ENCODE peak calls at places on chromosomes 12 and 14, in nine cellular contexts. F is activated T-helper 9 cell treated with anti-CD3 and anti-CD28 coated beads, Interleukin-2, amount 50 U/mL, for 16 hours; B is AG04450; X is fibroblast of lung; V is NCI-H2171; Q is NT2/D1; E is LHCN-M2; R is astrocyte of the spinal cord; A is NCI-H1105. C is an unnamed sample.

GRCh38 chr14:97224016-97224415 is 426.8 kb downstream of the VRK1 start:
- DNase-seq in R (no peak), B (no peak), V (no peak), E (no peak), F (no peak), Q (no peak), X (no peak), A (no peak), C (no peak)

GRCh38 chr12:81863406-81863805 is 104.3 kb upstream of the PPFIA2 start:
- DNase-seq in V (no peak), Q (peak; percentile 9), A (no peak), B (no peak), X (no peak), E (no peak), F (no peak), R (peak; percentile 63), C (no peak)

GRCh38 chr14:33587761-33588160 is 363.1 kb downstream of the EGLN3 start:
- DNase-seq in R (no peak), A (no peak), F (no peak), Q (no peak), E (no peak), B (no peak), X (no peak), V (no peak), C (no peak)

GRCh38 chr12:29428630-29429029 is 47.7 kb upstream of the ERGIC2 start:
- DNase-seq in F (no peak), Q (no peak), V (no peak), B (peak; percentile 11), A (no peak), E (peak; percentile 89), X (peak; percentile 95), R (peak; percentile 75), C (no peak)

GRCh38 chr12:122230798-122231197 is 4.9 kb upstream of the DIABLO start:
- DNase-seq in B (no peak), X (no peak), V (no peak), Q (no peak), A (no peak), E (no peak), R (no peak), F (no peak), C (no peak)

GRCh38 chr12:49792181-49792970 is 35.8 kb downstream of the NCKAP5L start:
- DNase-seq in E (no peak), X (no peak), V (no peak), F (no peak), B (no peak), R (no peak), Q (no peak), A (no peak), C (no peak)

GRCh38 chr14:101185081-101185835 is 281.7 kb upstream of the RTL1 start:
- DNase-seq in Q (no peak), R (no peak), B (no peak), V (no peak), F (no peak), E (no peak), X (no peak), A (no peak), C (no peak)

GRCh38 chr14:60790850-60791249 is 56.3 kb downstream of the MNAT1 start:
- DNase-seq in Q (no peak), V (no peak), F (no peak), B (no peak), R (no peak), E (no peak), X (no peak), A (no peak), C (no peak)

GRCh38 chr14:54493293-54493692 is 4.5 kb upstream of the GMFB start:
- DNase-seq in V (no peak), E (no peak), A (no peak), F (no peak), R (no peak), X (no peak), B (no peak), Q (no peak), C (no peak)

GRCh38 chr12:43310596-43310995 is 241.4 kb downstream of the ADAMTS20 start:
- DNase-seq in E (no peak), A (no peak), V (no peak), Q (no peak), X (no peak), F (no peak), R (no peak), B (no peak), C (no peak)

GRCh38 chr12:103771466-103771865 is 69.6 kb downstream of the NT5DC3 start:
- DNase-seq in Q (peak; percentile 40), A (no peak), B (no peak), R (peak; percentile 35), E (peak; percentile 39), X (peak; percentile 61), F (no peak), V (no peak), C (peak; percentile 46)

GRCh38 chr12:77995436-77996167 is 164.9 kb downstream of the NAV3 start:
- DNase-seq in X (peak; percentile 64), R (peak; percentile 91), B (peak; percentile 27), A (no peak), V (no peak), E (peak; percentile 96), F (no peak), Q (no peak), C (no peak)

GRCh38 chr14:72610096-72610830 is 283.6 kb downstream of the DPF3 start:
- DNase-seq in Q (no peak), F (no peak), E (no peak), A (no peak), B (no peak), V (no peak), R (no peak), X (no peak), C (no peak)